ENCODE peak calls at places on chromosomes 11 and 22, in ten cellular contexts. One of them, this sample, is unnamed.

GRCh38 chr22:36816635-36817428 is at the start of gene PVALB:
- DNase-seq in GM12878: no peak
- DNase-seq in H1: no peak
- DNase-seq in stomach: no peak
- DNase-seq in HepG2: no peak
- DNase-seq in sigmoid colon: no peak
- DNase-seq in SK-N-SH: peak
- DNase-seq in K562: peak
- DNase-seq in suprapubic skin: no peak
- DNase-seq in esophagus muscularis mucosa: no peak
- DNase-seq in this sample: no peak

GRCh38 chr11:103202048-103202651 is 92.9 kb downstream of the DYNC2H1 start:
- DNase-seq in GM12878: no peak
- DNase-seq in H1: no peak
- DNase-seq in stomach: no peak
- DNase-seq in HepG2: peak
- DNase-seq in sigmoid colon: no peak
- DNase-seq in SK-N-SH: peak
- DNase-seq in K562: peak
- DNase-seq in suprapubic skin: no peak
- DNase-seq in esophagus muscularis mucosa: no peak
- DNase-seq in this sample: no peak

GRCh38 chr22:36612458-36612857 is 83.5 kb upstream of the EIF3D start:
- DNase-seq in GM12878: no peak
- DNase-seq in H1: no peak
- DNase-seq in stomach: no peak
- DNase-seq in HepG2: no peak
- DNase-seq in sigmoid colon: no peak
- DNase-seq in SK-N-SH: no peak
- DNase-seq in K562: no peak
- DNase-seq in suprapubic skin: no peak
- DNase-seq in esophagus muscularis mucosa: no peak
- DNase-seq in this sample: no peak

GRCh38 chr11:128632151-128632791 is 44.9 kb upstream of the ETS1 start:
- DNase-seq in GM12878: no peak
- DNase-seq in H1: no peak
- DNase-seq in stomach: no peak
- DNase-seq in HepG2: peak
- DNase-seq in sigmoid colon: no peak
- DNase-seq in SK-N-SH: peak
- DNase-seq in K562: no peak
- DNase-seq in suprapubic skin: no peak
- DNase-seq in esophagus muscularis mucosa: peak
- DNase-seq in this sample: peak

GRCh38 chr22:44369241-44369652 is 56.5 kb upstream of the SHISAL1 start:
- DNase-seq in GM12878: no peak
- DNase-seq in H1: peak
- DNase-seq in stomach: no peak
- DNase-seq in HepG2: no peak
- DNase-seq in sigmoid colon: peak
- DNase-seq in SK-N-SH: no peak
- DNase-seq in K562: peak
- DNase-seq in suprapubic skin: peak
- DNase-seq in esophagus muscularis mucosa: no peak
- DNase-seq in this sample: no peak

GRCh38 chr22:47092896-47093311 is 330.5 kb downstream of the TBC1D22A start:
- DNase-seq in GM12878: no peak
- DNase-seq in H1: no peak
- DNase-seq in stomach: no peak
- DNase-seq in HepG2: no peak
- DNase-seq in sigmoid colon: no peak
- DNase-seq in SK-N-SH: no peak
- DNase-seq in K562: no peak
- DNase-seq in suprapubic skin: no peak
- DNase-seq in esophagus muscularis mucosa: no peak
- DNase-seq in this sample: no peak

GRCh38 chr11:112174789-112175595 is at the start of gene BCO2:
- DNase-seq in GM12878: no peak
- DNase-seq in H1: no peak
- DNase-seq in stomach: peak
- DNase-seq in HepG2: peak
- DNase-seq in sigmoid colon: peak
- DNase-seq in SK-N-SH: peak
- DNase-seq in K562: peak
- DNase-seq in suprapubic skin: peak
- DNase-seq in esophagus muscularis mucosa: peak
- DNase-seq in this sample: peak

GRCh38 chr11:45210846-45211245 is 64.4 kb downstream of the PRDM11 start:
- DNase-seq in GM12878: no peak
- DNase-seq in H1: no peak
- DNase-seq in stomach: no peak
- DNase-seq in HepG2: no peak
- DNase-seq in sigmoid colon: peak
- DNase-seq in SK-N-SH: no peak
- DNase-seq in K562: no peak
- DNase-seq in suprapubic skin: no peak
- DNase-seq in esophagus muscularis mucosa: no peak
- DNase-seq in this sample: no peak

GRCh38 chr11:62394825-62395538 is 23.9 kb upstream of the SCGB1A1 start:
- DNase-seq in GM12878: peak
- DNase-seq in H1: no peak
- DNase-seq in stomach: peak
- DNase-seq in HepG2: peak
- DNase-seq in sigmoid colon: peak
- DNase-seq in SK-N-SH: peak
- DNase-seq in K562: peak
- DNase-seq in suprapubic skin: peak
- DNase-seq in esophagus muscularis mucosa: no peak
- DNase-seq in this sample: peak

GRCh38 chr22:44455151-44455962 is 42.7 kb downstream of the RTL6 start:
- DNase-seq in GM12878: no peak
- DNase-seq in H1: no peak
- DNase-seq in stomach: peak
- DNase-seq in HepG2: no peak
- DNase-seq in sigmoid colon: no peak
- DNase-seq in SK-N-SH: no peak
- DNase-seq in K562: no peak
- DNase-seq in suprapubic skin: no peak
- DNase-seq in esophagus muscularis mucosa: peak
- DNase-seq in this sample: peak

GRCh38 chr11:69874178-69874983 is 55.2 kb upstream of the FGF3 start:
- DNase-seq in GM12878: no peak
- DNase-seq in H1: no peak
- DNase-seq in stomach: no peak
- DNase-seq in HepG2: no peak
- DNase-seq in sigmoid colon: peak
- DNase-seq in SK-N-SH: peak
- DNase-seq in K562: no peak
- DNase-seq in suprapubic skin: peak
- DNase-seq in esophagus muscularis mucosa: no peak
- DNase-seq in this sample: peak

GRCh38 chr11:89436071-89436470 is 55.1 kb downstream of the NOX4 start:
- DNase-seq in GM12878: no peak
- DNase-seq in H1: no peak
- DNase-seq in stomach: no peak
- DNase-seq in HepG2: no peak
- DNase-seq in sigmoid colon: no peak
- DNase-seq in SK-N-SH: no peak
- DNase-seq in K562: no peak
- DNase-seq in suprapubic skin: no peak
- DNase-seq in esophagus muscularis mucosa: no peak
- DNase-seq in this sample: no peak

GRCh38 chr22:19103881-19104821 is 18.1 kb downstream of the DGCR2 start:
- DNase-seq in GM12878: no peak
- DNase-seq in H1: no peak
- DNase-seq in stomach: no peak
- DNase-seq in HepG2: no peak
- DNase-seq in sigmoid colon: peak
- DNase-seq in SK-N-SH: no peak
- DNase-seq in K562: peak
- DNase-seq in suprapubic skin: no peak
- DNase-seq in esophagus muscularis mucosa: no peak
- DNase-seq in this sample: no peak
- TF ChIP-seq EP300 in GM12878: no peak
- TF ChIP-seq EP300 in H1: no peak
- TF ChIP-seq EP300 in stomach: no peak
- TF ChIP-seq EP300 in HepG2: no peak
- TF ChIP-seq EP300 in sigmoid colon: no peak
- TF ChIP-seq EP300 in SK-N-SH: no peak
- TF ChIP-seq EP300 in K562: no peak
- TF ChIP-seq EP300 in suprapubic skin: no peak
- TF ChIP-seq EP300 in esophagus muscularis mucosa: no peak
- TF ChIP-seq EP300 in this sample: no peak

GRCh38 chr22:28180804-28181203 is 261.7 kb upstream of the PITPNB start:
- DNase-seq in GM12878: no peak
- DNase-seq in H1: no peak
- DNase-seq in stomach: no peak
- DNase-seq in HepG2: no peak
- DNase-seq in sigmoid colon: no peak
- DNase-seq in SK-N-SH: no peak
- DNase-seq in K562: no peak
- DNase-seq in suprapubic skin: no peak
- DNase-seq in esophagus muscularis mucosa: no peak
- DNase-seq in this sample: no peak
- TF ChIP-seq POLR2AphosphoS5 in GM12878: no peak
- TF ChIP-seq POLR2AphosphoS5 in H1: no peak
- TF ChIP-seq POLR2AphosphoS5 in stomach: no peak
- TF ChIP-seq POLR2AphosphoS5 in HepG2: no peak
- TF ChIP-seq POLR2AphosphoS5 in sigmoid colon: no peak
- TF ChIP-seq POLR2AphosphoS5 in SK-N-SH: no peak
- TF ChIP-seq POLR2AphosphoS5 in K562: no peak
- TF ChIP-seq POLR2AphosphoS5 in suprapubic skin: no peak
- TF ChIP-seq POLR2AphosphoS5 in esophagus muscularis mucosa: no peak
- TF ChIP-seq POLR2AphosphoS5 in this sample: no peak

DNA sequence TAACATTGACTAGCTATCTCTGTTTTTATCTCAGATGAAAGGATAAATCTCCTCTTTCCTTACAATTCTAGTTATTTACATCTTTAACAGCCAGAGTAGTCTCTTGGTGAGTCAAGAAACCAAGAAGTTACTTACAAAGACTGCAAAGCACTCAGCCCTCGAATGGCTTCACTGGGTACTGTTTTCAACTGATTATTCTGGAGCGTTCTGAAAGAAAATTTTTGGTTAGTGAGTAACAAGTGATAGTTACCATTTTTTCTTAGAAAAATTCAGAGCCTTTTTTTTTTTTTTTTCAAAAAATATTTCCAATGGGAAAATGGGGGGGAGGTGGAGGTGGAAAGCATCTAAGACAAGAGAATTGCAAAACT is 27.9 kb upstream of the CCDC34 start:
- DNase-seq in GM12878: no peak
- DNase-seq in H1: no peak
- DNase-seq in stomach: no peak
- DNase-seq in HepG2: no peak
- DNase-seq in sigmoid colon: no peak
- DNase-seq in SK-N-SH: no peak
- DNase-seq in K562: no peak
- DNase-seq in suprapubic skin: no peak
- DNase-seq in esophagus muscularis mucosa: no peak
- DNase-seq in this sample: no peak
- TF ChIP-seq EP300 in GM12878: no peak
- TF ChIP-seq EP300 in H1: no peak
- TF ChIP-seq EP300 in stomach: no peak
- TF ChIP-seq EP300 in HepG2: no peak
- TF ChIP-seq EP300 in sigmoid colon: no peak
- TF ChIP-seq EP300 in SK-N-SH: no peak
- TF ChIP-seq EP300 in K562: no peak
- TF ChIP-seq EP300 in suprapubic skin: no peak
- TF ChIP-seq EP300 in esophagus muscularis mucosa: no peak
- TF ChIP-seq EP300 in this sample: no peak

GRCh38 chr22:20988573-20989322 is 6.7 kb downstream of the LZTR1 start:
- DNase-seq in GM12878: no peak
- DNase-seq in H1: no peak
- DNase-seq in stomach: no peak
- DNase-seq in HepG2: no peak
- DNase-seq in sigmoid colon: no peak
- DNase-seq in SK-N-SH: no peak
- DNase-seq in K562: no peak
- DNase-seq in suprapubic skin: peak
- DNase-seq in esophagus muscularis mucosa: no peak
- DNase-seq in this sample: no peak
- TF ChIP-seq POLR2AphosphoS5 in GM12878: no peak
- TF ChIP-seq POLR2AphosphoS5 in H1: no peak
- TF ChIP-seq POLR2AphosphoS5 in stomach: no peak
- TF ChIP-seq POLR2AphosphoS5 in HepG2: no peak
- TF ChIP-seq POLR2AphosphoS5 in sigmoid colon: no peak
- TF ChIP-seq POLR2AphosphoS5 in SK-N-SH: no peak
- TF ChIP-seq POLR2AphosphoS5 in K562: no peak
- TF ChIP-seq POLR2AphosphoS5 in suprapubic skin: no peak
- TF ChIP-seq POLR2AphosphoS5 in esophagus muscularis mucosa: no peak
- TF ChIP-seq POLR2AphosphoS5 in this sample: no peak

DNA sequence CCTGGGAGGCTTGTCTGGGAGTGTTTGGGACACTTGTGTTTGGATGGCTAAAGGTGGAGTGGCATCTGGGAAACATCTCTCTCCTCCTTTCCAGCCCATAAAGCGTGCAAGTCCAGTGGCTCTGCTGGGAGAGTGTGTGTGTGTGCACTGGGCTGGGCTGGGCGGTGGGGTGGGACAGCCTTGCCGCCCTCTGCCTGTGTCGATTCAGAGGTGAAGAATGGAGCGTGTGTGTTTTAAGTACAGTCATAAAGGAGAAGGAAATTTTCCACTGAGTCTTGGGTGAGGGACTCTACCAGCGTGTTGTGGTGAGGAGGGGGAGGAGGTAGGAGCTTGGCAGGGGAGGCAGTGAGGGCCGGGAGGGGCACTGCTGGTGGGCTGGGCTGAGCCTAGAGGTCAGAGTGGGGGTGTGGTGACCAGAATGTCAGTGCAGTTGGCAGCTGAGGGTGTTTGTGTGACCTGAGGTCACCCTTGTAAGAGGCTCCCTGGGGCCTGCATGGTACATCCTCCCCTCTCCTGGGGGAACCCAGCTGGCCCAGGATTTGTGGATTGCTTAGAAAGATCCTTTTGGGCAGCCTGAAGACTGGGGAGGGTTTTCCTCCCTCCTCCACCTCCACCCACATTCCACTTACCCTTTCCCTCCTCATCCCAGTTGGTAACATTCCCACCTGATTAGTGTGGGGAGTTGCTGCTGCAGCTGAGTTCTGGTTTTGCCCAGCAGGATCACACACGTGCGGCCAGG is 1.7 kb downstream of the TIMP3 start:
- DNase-seq in GM12878: no peak
- DNase-seq in H1: no peak
- DNase-seq in stomach: no peak
- DNase-seq in HepG2: no peak
- DNase-seq in sigmoid colon: peak
- DNase-seq in SK-N-SH: no peak
- DNase-seq in K562: no peak
- DNase-seq in suprapubic skin: no peak
- DNase-seq in esophagus muscularis mucosa: no peak
- DNase-seq in this sample: no peak
- TF ChIP-seq EP300 in GM12878: no peak
- TF ChIP-seq EP300 in H1: no peak
- TF ChIP-seq EP300 in stomach: no peak
- TF ChIP-seq EP300 in HepG2: no peak
- TF ChIP-seq EP300 in sigmoid colon: no peak
- TF ChIP-seq EP300 in SK-N-SH: no peak
- TF ChIP-seq EP300 in K562: no peak
- TF ChIP-seq EP300 in suprapubic skin: no peak
- TF ChIP-seq EP300 in esophagus muscularis mucosa: no peak
- TF ChIP-seq EP300 in this sample: no peak

GRCh38 chr22:30434775-30435315 is 9.3 kb downstream of the MTFP1 start:
- DNase-seq in GM12878: no peak
- DNase-seq in H1: no peak
- DNase-seq in stomach: no peak
- DNase-seq in HepG2: peak
- DNase-seq in sigmoid colon: no peak
- DNase-seq in SK-N-SH: no peak
- DNase-seq in K562: no peak
- DNase-seq in suprapubic skin: no peak
- DNase-seq in esophagus muscularis mucosa: no peak
- DNase-seq in this sample: no peak
- TF ChIP-seq POLR2AphosphoS5 in GM12878: no peak
- TF ChIP-seq POLR2AphosphoS5 in H1: no peak
- TF ChIP-seq POLR2AphosphoS5 in stomach: no peak
- TF ChIP-seq POLR2AphosphoS5 in HepG2: no peak
- TF ChIP-seq POLR2AphosphoS5 in sigmoid colon: no peak
- TF ChIP-seq POLR2AphosphoS5 in SK-N-SH: no peak
- TF ChIP-seq POLR2AphosphoS5 in K562: no peak
- TF ChIP-seq POLR2AphosphoS5 in suprapubic skin: no peak
- TF ChIP-seq POLR2AphosphoS5 in esophagus muscularis mucosa: no peak
- TF ChIP-seq POLR2AphosphoS5 in this sample: no peak

This sample was measured in transverse colon.